ENCODE peak calls at places on chromosomes 7 and 10, in nine cellular contexts. T is anterior cingulate cortex; P is memory B cell; M is fibroblast of mammary gland; L is stimulated activated CD8-positive, alpha-beta memory T cell treated with anti-CD3 and anti-CD28 coated beads, Interleukin-7, amount 100 ng/mL, for 1 hour; V is activated CD4-positive, CD25-positive, alpha-beta regulatory T cell treated with anti-CD3 and anti-CD28 coated beads, Interleukin-2, amount 50 U/mL, for 72 hours; R is NCI-H1105; U is HuH-7; F is type B pancreatic cell. E is an unnamed sample.

GRCh38 chr7:139855498-139856270 is 26.6 kb downstream of the TBXAS1 start:
- DNase-seq in L (no peak), U (no peak), T (no peak), R (no peak), P (no peak), M (no peak), F (no peak), V (no peak), E (no peak)

GRCh38 chr10:80444646-80445319 is 9.3 kb upstream of the TSPAN14 start:
- DNase-seq in T (no peak), F (no peak), L (no peak), P (no peak), R (no peak), V (peak; percentile 59), U (peak; percentile 42), M (peak; percentile 72), E (peak; percentile 52)

GRCh38 chr10:8214587-8214986 is 160.1 kb downstream of the GATA3 start:
- DNase-seq in L (no peak), R (no peak), P (no peak), V (no peak), T (no peak), F (no peak), U (no peak), M (no peak), E (no peak)

GRCh38 chr10:12703141-12703540 is 298.4 kb downstream of the CCDC3 start:
- DNase-seq in P (no peak), T (no peak), L (no peak), M (no peak), R (no peak), U (no peak), V (no peak), F (no peak), E (no peak)

GRCh38 chr10:104339469-104340098 is 1.3 kb upstream of the ITPRIP start:
- DNase-seq in U (no peak), R (no peak), M (peak; percentile 82), V (no peak), L (no peak), T (no peak), F (no peak), P (no peak), E (no peak)

GRCh38 chr10:72126184-72126871 is 38.0 kb upstream of the SPOCK2 start:
- DNase-seq in T (no peak), F (no peak), R (no peak), U (peak; percentile 23), M (peak; percentile 78), L (no peak), P (no peak), V (no peak), E (no peak)

GRCh38 chr10:119597405-119598186 is 832 bp upstream of the TIAL1 start:
- DNase-seq in L (no peak), V (no peak), M (no peak), U (no peak), F (no peak), R (no peak), P (peak; percentile 11), T (no peak), E (no peak)

GRCh38 chr7:150936018-150936417 is 42.1 kb downstream of the KCNH2 start:
- DNase-seq in T (no peak), L (no peak), F (no peak), M (no peak), P (no peak), U (no peak), R (no peak), V (no peak), E (no peak)

GRCh38 chr7:146659732-146660131 is 543.1 kb downstream of the CNTNAP2 start:
- DNase-seq in P (no peak), M (no peak), T (no peak), R (peak; percentile 37), V (no peak), F (no peak), U (no peak), L (no peak), E (no peak)

GRCh38 chr10:82150123-82150900 is 275.3 kb downstream of the NRG3 start:
- DNase-seq in U (peak; percentile 10), V (no peak), R (no peak), L (no peak), P (no peak), M (peak; percentile 27), T (no peak), F (no peak), E (no peak)

GRCh38 chr10:116147162-116147906 is 125.7 kb downstream of the GFRA1 start:
- DNase-seq in T (no peak), L (no peak), M (no peak), P (no peak), U (no peak), F (no peak), R (no peak), V (no peak), E (no peak)

GRCh38 chr7:47512481-47513176 is 69.3 kb downstream of the TNS3 start:
- DNase-seq in V (no peak), U (no peak), P (no peak), M (no peak), F (no peak), R (no peak), T (no peak), L (no peak), E (no peak)

GRCh38 chr10:30865141-30865926 is 166.3 kb downstream of the ZNF438 start:
- DNase-seq in V (no peak), U (no peak), M (peak; percentile 35), P (no peak), F (no peak), R (no peak), L (no peak), T (no peak), E (no peak)

GRCh38 chr7:143485500-143485899 is 7.8 kb downstream of the TAS2R41 start:
- DNase-seq in L (no peak), F (no peak), V (no peak), R (no peak), U (no peak), T (no peak), P (no peak), M (peak; percentile 64), E (no peak)

GRCh38 chr7:80060218-80060806 is 74.3 kb upstream of the GNAI1 start:
- DNase-seq in L (no peak), F (no peak), M (peak; percentile 77), U (peak; percentile 15), V (no peak), P (no peak), R (peak; percentile 55), T (no peak), E (no peak)

GRCh38 chr10:118642228-118642627 is 46.8 kb upstream of the PRLHR start:
- DNase-seq in M (no peak), T (no peak), U (no peak), V (no peak), L (no peak), R (no peak), F (no peak), P (no peak), E (no peak)

GRCh38 chr10:114208351-114208750 is 29.2 kb downstream of the TDRD1 start:
- DNase-seq in V (no peak), M (no peak), R (no peak), T (no peak), L (no peak), F (no peak), U (no peak), P (no peak), E (no peak)

GRCh38 chr7:57642730-57643129 is 192.8 kb downstream of the ZNF716 start:
- DNase-seq in L (no peak), V (no peak), P (no peak), F (peak; percentile 31), U (no peak), R (no peak), M (no peak), T (no peak), E (no peak)